ENCODE peak calls at places on chromosomes 12 and 14, in four cellular contexts. One of them, this sample, is unnamed.

GRCh38 chr12:46830731-46831334 is 5.0 kb upstream of the SLC38A4 start:
- DNase-seq in body of pancreas: peak; percentile 41
- DNase-seq in activated naive CD4-positive, alpha-beta T cell treated with anti-CD3 and anti-CD28 coated beads, Interleukin-2, amount 10 ng/mL, durations not matched to agents 7 days and 5 days: no peak
- DNase-seq in mesenchymal stem cell: peak; percentile 29
- DNase-seq in this sample: no peak

GRCh38 chr12:52692253-52692652 is 11.1 kb downstream of the KRT77 start:
- DNase-seq in activated naive CD4-positive, alpha-beta T cell treated with anti-CD3 and anti-CD28 coated beads, Interleukin-2, amount 10 ng/mL, durations not matched to agents 7 days and 5 days: no peak
- DNase-seq in body of pancreas: no peak
- DNase-seq in mesenchymal stem cell: no peak
- DNase-seq in this sample: peak; percentile 8

GRCh38 chr12:46915861-46916260 is 90.1 kb upstream of the SLC38A4 start:
- DNase-seq in activated naive CD4-positive, alpha-beta T cell treated with anti-CD3 and anti-CD28 coated beads, Interleukin-2, amount 10 ng/mL, durations not matched to agents 7 days and 5 days: no peak
- DNase-seq in mesenchymal stem cell: peak; percentile 50
- DNase-seq in body of pancreas: no peak
- DNase-seq in this sample: no peak

GRCh38 chr14:90561920-90562319 is 165.1 kb downstream of the CALM1 start:
- DNase-seq in body of pancreas: no peak
- DNase-seq in mesenchymal stem cell: no peak
- DNase-seq in activated naive CD4-positive, alpha-beta T cell treated with anti-CD3 and anti-CD28 coated beads, Interleukin-2, amount 10 ng/mL, durations not matched to agents 7 days and 5 days: no peak
- DNase-seq in this sample: no peak

GRCh38 chr14:100862277-100862676 is 36.4 kb downstream of the MEG3 start:
- DNase-seq in mesenchymal stem cell: no peak
- DNase-seq in body of pancreas: no peak
- DNase-seq in activated naive CD4-positive, alpha-beta T cell treated with anti-CD3 and anti-CD28 coated beads, Interleukin-2, amount 10 ng/mL, durations not matched to agents 7 days and 5 days: no peak
- DNase-seq in this sample: no peak

GRCh38 chr12:15443611-15444010 is 121.3 kb downstream of the PTPRO start:
- DNase-seq in body of pancreas: no peak
- DNase-seq in activated naive CD4-positive, alpha-beta T cell treated with anti-CD3 and anti-CD28 coated beads, Interleukin-2, amount 10 ng/mL, durations not matched to agents 7 days and 5 days: no peak
- DNase-seq in mesenchymal stem cell: no peak
- DNase-seq in this sample: no peak

GRCh38 chr14:41403360-41403759 is 203.3 kb upstream of the LRFN5 start:
- DNase-seq in activated naive CD4-positive, alpha-beta T cell treated with anti-CD3 and anti-CD28 coated beads, Interleukin-2, amount 10 ng/mL, durations not matched to agents 7 days and 5 days: no peak
- DNase-seq in body of pancreas: no peak
- DNase-seq in mesenchymal stem cell: no peak
- DNase-seq in this sample: no peak

GRCh38 chr14:69755784-69756183 is 11.2 kb upstream of the SRSF5 start:
- DNase-seq in mesenchymal stem cell: no peak
- DNase-seq in activated naive CD4-positive, alpha-beta T cell treated with anti-CD3 and anti-CD28 coated beads, Interleukin-2, amount 10 ng/mL, durations not matched to agents 7 days and 5 days: no peak
- DNase-seq in body of pancreas: no peak
- DNase-seq in this sample: no peak

GRCh38 chr14:102280376-102280962 is 24.5 kb downstream of the MOK start:
- DNase-seq in activated naive CD4-positive, alpha-beta T cell treated with anti-CD3 and anti-CD28 coated beads, Interleukin-2, amount 10 ng/mL, durations not matched to agents 7 days and 5 days: no peak
- DNase-seq in mesenchymal stem cell: peak; percentile 84
- DNase-seq in body of pancreas: no peak
- DNase-seq in this sample: peak; percentile 56

GRCh38 chr12:53097207-53097563 is 282 bp upstream of the IGFBP6 start:
- DNase-seq in body of pancreas: no peak
- DNase-seq in activated naive CD4-positive, alpha-beta T cell treated with anti-CD3 and anti-CD28 coated beads, Interleukin-2, amount 10 ng/mL, durations not matched to agents 7 days and 5 days: no peak
- DNase-seq in mesenchymal stem cell: peak; percentile 32
- DNase-seq in this sample: no peak